ENCODE peak calls at places on chromosome 20, in six cellular contexts. One of them, this sample, is unnamed.
A peak's percentile ranks its signal among the peaks of the same experiment; 100 is the strongest.

GRCh38 chr20:41133709-41134361 is 3.5 kb upstream of the PLCG1 start:
- DNase-seq in breast epithelium: peak; percentile 54
- DNase-seq in epithelial cell of esophagus: peak; percentile 99
- DNase-seq in stomach: no peak
- DNase-seq in heart left ventricle: no peak
- DNase-seq in CD4-positive, alpha-beta T cell: no peak
- DNase-seq in this sample: peak; percentile 84

GRCh38 chr20:46552460-46553420 is 2.3 kb upstream of the OCSTAMP start:
- DNase-seq in CD4-positive, alpha-beta T cell: no peak
- DNase-seq in stomach: no peak
- DNase-seq in heart left ventricle: no peak
- DNase-seq in breast epithelium: no peak
- DNase-seq in epithelial cell of esophagus: no peak
- DNase-seq in this sample: peak; percentile 90

GRCh38 chr20:9301129-9302072 is 213.0 kb upstream of the LAMP5 start:
- DNase-seq in epithelial cell of esophagus: peak; percentile 75
- DNase-seq in stomach: no peak
- DNase-seq in heart left ventricle: peak; percentile 18
- DNase-seq in breast epithelium: peak; percentile 23
- DNase-seq in CD4-positive, alpha-beta T cell: no peak
- DNase-seq in this sample: no peak

GRCh38 chr20:58759947-58760346 is 67.3 kb downstream of the NPEPL1 start:
- DNase-seq in breast epithelium: no peak
- DNase-seq in stomach: peak; percentile 10
- DNase-seq in CD4-positive, alpha-beta T cell: no peak
- DNase-seq in epithelial cell of esophagus: no peak
- DNase-seq in heart left ventricle: no peak
- DNase-seq in this sample: no peak

GRCh38 chr20:50354690-50355592 is 155.2 kb upstream of the PTPN1 start:
- DNase-seq in heart left ventricle: no peak
- DNase-seq in epithelial cell of esophagus: no peak
- DNase-seq in CD4-positive, alpha-beta T cell: no peak
- DNase-seq in stomach: no peak
- DNase-seq in breast epithelium: no peak
- DNase-seq in this sample: no peak

GRCh38 chr20:15487030-15487429 is 1086.2 kb downstream of the KIF16B start:
- DNase-seq in CD4-positive, alpha-beta T cell: no peak
- DNase-seq in breast epithelium: no peak
- DNase-seq in epithelial cell of esophagus: no peak
- DNase-seq in stomach: no peak
- DNase-seq in heart left ventricle: no peak
- DNase-seq in this sample: no peak

GRCh38 chr20:45311589-45312211 is 3.6 kb upstream of the MATN4 start:
- DNase-seq in stomach: peak; percentile 72
- DNase-seq in heart left ventricle: no peak
- DNase-seq in breast epithelium: no peak
- DNase-seq in CD4-positive, alpha-beta T cell: peak; percentile 32
- DNase-seq in epithelial cell of esophagus: peak; percentile 65
- DNase-seq in this sample: peak; percentile 74

GRCh38 chr20:57996936-57997629 is 231.4 kb downstream of the ANKRD60 start:
- DNase-seq in stomach: no peak
- DNase-seq in breast epithelium: no peak
- DNase-seq in heart left ventricle: no peak
- DNase-seq in epithelial cell of esophagus: peak; percentile 52
- DNase-seq in CD4-positive, alpha-beta T cell: no peak
- DNase-seq in this sample: peak; percentile 21

GRCh38 chr20:4045082-4045481 is 29.7 kb upstream of the RNF24 start:
- DNase-seq in epithelial cell of esophagus: no peak
- DNase-seq in breast epithelium: no peak
- DNase-seq in heart left ventricle: no peak
- DNase-seq in stomach: no peak
- DNase-seq in CD4-positive, alpha-beta T cell: no peak
- DNase-seq in this sample: no peak

GRCh38 chr20:24149881-24150307 is 161.3 kb upstream of the GGTLC1 start:
- DNase-seq in stomach: no peak
- DNase-seq in epithelial cell of esophagus: no peak
- DNase-seq in breast epithelium: no peak
- DNase-seq in CD4-positive, alpha-beta T cell: no peak
- DNase-seq in heart left ventricle: peak; percentile 30
- DNase-seq in this sample: no peak

GRCh38 chr20:23456873-23457272 is 4.2 kb upstream of the CST11 start:
- DNase-seq in epithelial cell of esophagus: no peak
- DNase-seq in stomach: no peak
- DNase-seq in heart left ventricle: no peak
- DNase-seq in CD4-positive, alpha-beta T cell: no peak
- DNase-seq in breast epithelium: no peak
- DNase-seq in this sample: no peak

GRCh38 chr20:50415031-50415515 is 95.1 kb upstream of the PTPN1 start:
- DNase-seq in breast epithelium: peak; percentile 78
- DNase-seq in stomach: peak; percentile 59
- DNase-seq in CD4-positive, alpha-beta T cell: no peak
- DNase-seq in heart left ventricle: no peak
- DNase-seq in epithelial cell of esophagus: no peak
- DNase-seq in this sample: no peak

GRCh38 chr20:32681175-32682084 is 7.7 kb upstream of the C20orf203 start:
- DNase-seq in stomach: no peak
- DNase-seq in heart left ventricle: no peak
- DNase-seq in breast epithelium: no peak
- DNase-seq in CD4-positive, alpha-beta T cell: no peak
- DNase-seq in epithelial cell of esophagus: peak; percentile 88
- DNase-seq in this sample: peak; percentile 56

GRCh38 chr20:49990310-49990720 is 7.5 kb downstream of the SNAI1 start:
- DNase-seq in epithelial cell of esophagus: no peak
- DNase-seq in CD4-positive, alpha-beta T cell: no peak
- DNase-seq in heart left ventricle: no peak
- DNase-seq in breast epithelium: no peak
- DNase-seq in stomach: peak; percentile 72
- DNase-seq in this sample: no peak

GRCh38 chr20:5612476-5613291 is 137.5 kb upstream of the SHLD1 start:
- DNase-seq in heart left ventricle: no peak
- DNase-seq in epithelial cell of esophagus: peak; percentile 63
- DNase-seq in breast epithelium: no peak
- DNase-seq in CD4-positive, alpha-beta T cell: no peak
- DNase-seq in stomach: no peak
- DNase-seq in this sample: no peak

GRCh38 chr20:58514321-58515239 is 619 bp downstream of the APCDD1L start:
- DNase-seq in CD4-positive, alpha-beta T cell: no peak
- DNase-seq in heart left ventricle: no peak
- DNase-seq in breast epithelium: no peak
- DNase-seq in stomach: no peak
- DNase-seq in epithelial cell of esophagus: peak; percentile 35
- DNase-seq in this sample: no peak

GRCh38 chr20:63955281-63955845 is 853 bp downstream of the UCKL1 start:
- DNase-seq in breast epithelium: no peak
- DNase-seq in heart left ventricle: peak; percentile 58
- DNase-seq in CD4-positive, alpha-beta T cell: no peak
- DNase-seq in epithelial cell of esophagus: peak; percentile 28
- DNase-seq in stomach: no peak
- DNase-seq in this sample: no peak

GRCh38 chr20:3038454-3038853 is 5.0 kb upstream of the GNRH2 start:
- DNase-seq in CD4-positive, alpha-beta T cell: no peak
- DNase-seq in stomach: no peak
- DNase-seq in heart left ventricle: no peak
- DNase-seq in breast epithelium: no peak
- DNase-seq in epithelial cell of esophagus: no peak
- DNase-seq in this sample: no peak

GRCh38 chr20:18913701-18914100 is 100.1 kb downstream of the SCP2D1 start:
- DNase-seq in epithelial cell of esophagus: no peak
- DNase-seq in CD4-positive, alpha-beta T cell: no peak
- DNase-seq in breast epithelium: no peak
- DNase-seq in stomach: no peak
- DNase-seq in heart left ventricle: no peak
- DNase-seq in this sample: no peak

GRCh38 chr20:47610247-47610944 is 108.7 kb downstream of the NCOA3 start:
- DNase-seq in stomach: peak; percentile 53
- DNase-seq in heart left ventricle: peak; percentile 34
- DNase-seq in epithelial cell of esophagus: peak; percentile 82
- DNase-seq in CD4-positive, alpha-beta T cell: peak; percentile 35
- DNase-seq in breast epithelium: no peak
- DNase-seq in this sample: peak; percentile 99

GRCh38 chr20:16415079-16415478 is 158.2 kb downstream of the KIF16B start:
- DNase-seq in breast epithelium: no peak
- DNase-seq in epithelial cell of esophagus: peak; percentile 66
- DNase-seq in heart left ventricle: no peak
- DNase-seq in stomach: no peak
- DNase-seq in CD4-positive, alpha-beta T cell: no peak
- DNase-seq in this sample: no peak

GRCh38 chr20:50267041-50267865 is 76.6 kb downstream of the CEBPB start:
- DNase-seq in heart left ventricle: no peak
- DNase-seq in epithelial cell of esophagus: peak; percentile 43
- DNase-seq in breast epithelium: peak; percentile 96
- DNase-seq in stomach: peak; percentile 91
- DNase-seq in CD4-positive, alpha-beta T cell: no peak
- DNase-seq in this sample: no peak

GRCh38 chr20:23393999-23394775 is 27.1 kb downstream of the NAPB start:
- DNase-seq in epithelial cell of esophagus: no peak
- DNase-seq in heart left ventricle: no peak
- DNase-seq in CD4-positive, alpha-beta T cell: no peak
- DNase-seq in stomach: no peak
- DNase-seq in breast epithelium: peak; percentile 42
- DNase-seq in this sample: no peak

GRCh38 chr20:33936651-33937050 is 57.1 kb upstream of the RALY start:
- DNase-seq in breast epithelium: no peak
- DNase-seq in CD4-positive, alpha-beta T cell: no peak
- DNase-seq in heart left ventricle: no peak
- DNase-seq in epithelial cell of esophagus: no peak
- DNase-seq in stomach: no peak
- DNase-seq in this sample: no peak

GRCh38 chr20:33929917-33930316 is 63.8 kb upstream of the RALY start:
- DNase-seq in epithelial cell of esophagus: no peak
- DNase-seq in heart left ventricle: no peak
- DNase-seq in breast epithelium: no peak
- DNase-seq in stomach: no peak
- DNase-seq in CD4-positive, alpha-beta T cell: no peak
- DNase-seq in this sample: no peak

GRCh38 chr20:33927703-33928102 is 66.0 kb upstream of the RALY start:
- DNase-seq in breast epithelium: no peak
- DNase-seq in CD4-positive, alpha-beta T cell: no peak
- DNase-seq in stomach: no peak
- DNase-seq in heart left ventricle: no peak
- DNase-seq in epithelial cell of esophagus: no peak
- DNase-seq in this sample: no peak

GRCh38 chr20:33933469-33933909 is 60.2 kb upstream of the RALY start:
- DNase-seq in CD4-positive, alpha-beta T cell: peak; percentile 22
- DNase-seq in stomach: peak; percentile 67
- DNase-seq in breast epithelium: peak; percentile 71
- DNase-seq in epithelial cell of esophagus: peak; percentile 78
- DNase-seq in heart left ventricle: peak; percentile 57
- DNase-seq in this sample: peak; percentile 78
- TF ChIP-seq CTCF in CD4-positive, alpha-beta T cell: peak; percentile 27
- TF ChIP-seq CTCF in stomach: peak; percentile 54
- TF ChIP-seq CTCF in breast epithelium: no peak
- TF ChIP-seq CTCF in epithelial cell of esophagus: peak; percentile 68
- TF ChIP-seq CTCF in heart left ventricle: peak; percentile 51
- TF ChIP-seq CTCF in this sample: peak; percentile 23

GRCh38 chr20:62704341-62704948 is 4.2 kb upstream of the NTSR1 start:
- DNase-seq in heart left ventricle: peak; percentile 87
- DNase-seq in breast epithelium: peak; percentile 67
- DNase-seq in stomach: peak; percentile 88
- DNase-seq in epithelial cell of esophagus: peak; percentile 98
- DNase-seq in CD4-positive, alpha-beta T cell: no peak
- DNase-seq in this sample: no peak

GRCh38 chr20:62703853-62704228 is 4.8 kb upstream of the NTSR1 start:
- DNase-seq in breast epithelium: no peak
- DNase-seq in epithelial cell of esophagus: peak; percentile 18
- DNase-seq in heart left ventricle: no peak
- DNase-seq in CD4-positive, alpha-beta T cell: no peak
- DNase-seq in stomach: no peak
- DNase-seq in this sample: no peak

GRCh38 chr20:62701161-62702007 is 7.3 kb upstream of the NTSR1 start:
- DNase-seq in stomach: no peak
- DNase-seq in heart left ventricle: no peak
- DNase-seq in epithelial cell of esophagus: no peak
- DNase-seq in CD4-positive, alpha-beta T cell: no peak
- DNase-seq in breast epithelium: no peak
- DNase-seq in this sample: no peak

GRCh38 chr20:62702008-62702290 is 6.7 kb upstream of the NTSR1 start:
- DNase-seq in CD4-positive, alpha-beta T cell: no peak
- DNase-seq in epithelial cell of esophagus: no peak
- DNase-seq in heart left ventricle: no peak
- DNase-seq in breast epithelium: no peak
- DNase-seq in stomach: no peak
- DNase-seq in this sample: no peak

GRCh38 chr20:62702886-62703852 is 5.5 kb upstream of the NTSR1 start:
- DNase-seq in CD4-positive, alpha-beta T cell: no peak
- DNase-seq in epithelial cell of esophagus: peak; percentile 95
- DNase-seq in breast epithelium: no peak
- DNase-seq in heart left ventricle: no peak
- DNase-seq in stomach: peak; percentile 33
- DNase-seq in this sample: peak; percentile 55
- TF ChIP-seq CTCF in CD4-positive, alpha-beta T cell: no peak
- TF ChIP-seq CTCF in epithelial cell of esophagus: peak; percentile 46
- TF ChIP-seq CTCF in breast epithelium: no peak
- TF ChIP-seq CTCF in heart left ventricle: no peak
- TF ChIP-seq CTCF in stomach: no peak
- TF ChIP-seq CTCF in this sample: peak; percentile 23

GRCh38 chr20:14432597-14432996 is 95.2 kb upstream of the FLRT3 start:
- DNase-seq in CD4-positive, alpha-beta T cell: no peak
- DNase-seq in epithelial cell of esophagus: no peak
- DNase-seq in breast epithelium: no peak
- DNase-seq in heart left ventricle: no peak
- DNase-seq in stomach: no peak
- DNase-seq in this sample: no peak
- TF ChIP-seq CTCF in CD4-positive, alpha-beta T cell: no peak
- TF ChIP-seq CTCF in epithelial cell of esophagus: no peak
- TF ChIP-seq CTCF in breast epithelium: no peak
- TF ChIP-seq CTCF in heart left ventricle: no peak
- TF ChIP-seq CTCF in stomach: no peak
- TF ChIP-seq CTCF in this sample: no peak

GRCh38 chr20:17728074-17728473 is 28.3 kb downstream of the BANF2 start:
- DNase-seq in breast epithelium: no peak
- DNase-seq in heart left ventricle: no peak
- DNase-seq in CD4-positive, alpha-beta T cell: no peak
- DNase-seq in stomach: no peak
- DNase-seq in epithelial cell of esophagus: no peak
- DNase-seq in this sample: no peak
- TF ChIP-seq CTCF in breast epithelium: no peak
- TF ChIP-seq CTCF in heart left ventricle: no peak
- TF ChIP-seq CTCF in CD4-positive, alpha-beta T cell: no peak
- TF ChIP-seq CTCF in stomach: no peak
- TF ChIP-seq CTCF in epithelial cell of esophagus: no peak
- TF ChIP-seq CTCF in this sample: no peak

GRCh38 chr20:21699216-21699508 is 6.3 kb upstream of the PAX1 start:
- DNase-seq in CD4-positive, alpha-beta T cell: no peak
- DNase-seq in breast epithelium: no peak
- DNase-seq in stomach: no peak
- DNase-seq in heart left ventricle: no peak
- DNase-seq in epithelial cell of esophagus: no peak
- DNase-seq in this sample: no peak

GRCh38 chr20:21698494-21699215 is 6.8 kb upstream of the PAX1 start:
- DNase-seq in CD4-positive, alpha-beta T cell: no peak
- DNase-seq in epithelial cell of esophagus: no peak
- DNase-seq in stomach: no peak
- DNase-seq in breast epithelium: no peak
- DNase-seq in heart left ventricle: no peak
- DNase-seq in this sample: no peak

GRCh38 chr20:21693322-21693721 is 12.1 kb upstream of the PAX1 start:
- DNase-seq in stomach: no peak
- DNase-seq in CD4-positive, alpha-beta T cell: no peak
- DNase-seq in breast epithelium: no peak
- DNase-seq in heart left ventricle: no peak
- DNase-seq in epithelial cell of esophagus: no peak
- DNase-seq in this sample: no peak
- TF ChIP-seq CTCF in stomach: no peak
- TF ChIP-seq CTCF in CD4-positive, alpha-beta T cell: no peak
- TF ChIP-seq CTCF in breast epithelium: no peak
- TF ChIP-seq CTCF in heart left ventricle: peak; percentile 22
- TF ChIP-seq CTCF in epithelial cell of esophagus: no peak
- TF ChIP-seq CTCF in this sample: no peak

This sample was measured in activated CD8-positive, alpha-beta T cell treated with anti-CD3 and anti-CD28 coated beads for 36 hours.